ENCODE peak calls at places on chromosomes 4 and X, in eight cellular contexts. W is RWPE2; M is CD8-positive, alpha-beta T cell; Y is T-helper 1 cell; Q is amygdala; F is effector CD8-positive, alpha-beta T cell; O is smooth muscle cell of the brain vasculature; J is WERI-Rb-1. R is an unnamed sample.

GRCh38 chr4:99404595-99405287 is 30.4 kb downstream of the ADH7 start:
- DNase-seq in W (peak), M (no peak), Y (no peak), Q (no peak), F (no peak), O (no peak), J (no peak), R (peak)

GRCh38 chr4:8516061-8516573 is 64.1 kb upstream of the GPR78 start:
- DNase-seq in W (peak), M (no peak), Y (no peak), Q (no peak), F (no peak), O (no peak), J (no peak), R (no peak)

GRCh38 chr4:108333353-108333920 is 164.7 kb upstream of the LEF1 start:
- DNase-seq in W (no peak), M (no peak), Y (no peak), Q (no peak), F (no peak), O (no peak), J (no peak), R (no peak)

GRCh38 chrX:134396174-134396573 is 63.8 kb upstream of the HPRT1 start:
- DNase-seq in W (no peak), M (no peak), Y (no peak), Q (no peak), F (no peak), O (no peak), J (no peak), R (peak)

GRCh38 chr4:158796370-158797140 is 27.7 kb downstream of the FNIP2 start:
- DNase-seq in W (no peak), M (no peak), Y (no peak), Q (no peak), F (no peak), O (no peak), J (no peak), R (no peak)

GRCh38 chrX:20061869-20062254 is 54.8 kb downstream of the MAP7D2 start:
- DNase-seq in W (no peak), M (no peak), Y (no peak), Q (no peak), F (no peak), O (no peak), J (no peak), R (no peak)

GRCh38 chr4:2842667-2843022 is 999 bp upstream of the ADD1 start:
- DNase-seq in W (no peak), M (no peak), Y (no peak), Q (no peak), F (no peak), O (no peak), J (no peak), R (no peak)

GRCh38 chr4:138616775-138617174 is 374.6 kb upstream of the SLC7A11 start:
- DNase-seq in W (no peak), M (no peak), Y (no peak), Q (no peak), F (no peak), O (no peak), J (no peak), R (no peak)

GRCh38 chrX:11381464-11381863 is 88.3 kb downstream of the AMELX start:
- DNase-seq in W (no peak), M (no peak), Y (no peak), Q (no peak), F (no peak), O (no peak), J (peak), R (no peak)

GRCh38 chr4:79684516-79684915 is 276.5 kb upstream of the GK2 start:
- DNase-seq in W (no peak), M (no peak), Y (no peak), Q (no peak), F (no peak), O (no peak), J (no peak), R (no peak)

GRCh38 chr4:145351922-145352321 is 129.7 kb upstream of the SMAD1 start:
- DNase-seq in W (no peak), M (no peak), Y (no peak), Q (no peak), F (no peak), O (no peak), J (no peak), R (no peak)

GRCh38 chrX:77446840-77447239 is 349 bp upstream of the FGF16 start:
- DNase-seq in W (no peak), M (no peak), Y (no peak), Q (no peak), F (no peak), O (no peak), J (no peak), R (no peak)

GRCh38 chrX:120769576-120770341 is 105.9 kb downstream of the CT47B1 start:
- DNase-seq in W (no peak), M (no peak), Y (no peak), Q (no peak), F (no peak), O (no peak), J (no peak), R (no peak)

GRCh38 chrX:118254611-118255010 is 91.3 kb upstream of the WDR44 start:
- DNase-seq in W (no peak), M (peak), Y (no peak), Q (no peak), F (peak), O (peak), J (peak), R (peak)

GRCh38 chr4:891747-892146 is 40.4 kb downstream of the GAK start:
- DNase-seq in W (no peak), M (no peak), Y (no peak), Q (no peak), F (no peak), O (no peak), J (peak), R (peak)

GRCh38 chrX:4805559-4805958 is 1092.1 kb upstream of the PRKX start:
- DNase-seq in W (no peak), M (no peak), Y (no peak), Q (no peak), F (no peak), O (no peak), J (no peak), R (no peak)

GRCh38 chr4:1080961-1081688 is 32.2 kb downstream of the RNF212 start:
- DNase-seq in W (no peak), M (no peak), Y (no peak), Q (no peak), F (no peak), O (no peak), J (no peak), R (peak)

GRCh38 chrX:154516655-154517100 is 646 bp upstream of the FAM3A start:
- DNase-seq in W (no peak), M (no peak), Y (no peak), Q (no peak), F (no peak), O (no peak), J (no peak), R (no peak)

GRCh38 chr4:7103599-7104365 is 35.9 kb upstream of the GRPEL1 start:
- DNase-seq in W (no peak), M (no peak), Y (no peak), Q (peak), F (peak), O (peak), J (peak), R (no peak)

GRCh38 chrX:132365490-132365889 is 123.3 kb downstream of the MBNL3 start:
- DNase-seq in W (no peak), M (no peak), Y (no peak), Q (no peak), F (no peak), O (no peak), J (no peak), R (no peak)

GRCh38 chr4:1521821-1522361 is 115.6 kb upstream of the NKX1-1 start:
- DNase-seq in W (peak), M (no peak), Y (no peak), Q (no peak), F (no peak), O (no peak), J (no peak), R (no peak)

R was measured in H54.